ENCODE peak calls at places on chromosomes 5 and 9, in five cellular contexts. M, J, I, G and K are unnamed samples.

GRCh38 chr9:2787065-2787464 is 56.8 kb downstream of the PUM3 start:
- DNase-seq in M (no peak), J (no peak), I (no peak), G (no peak), K (no peak)

GRCh38 chr5:64506567-64507321 is 929 bp downstream of the RGS7BP start:
- DNase-seq in M (no peak), J (peak), I (no peak), G (no peak), K (no peak)

GRCh38 chr5:179623001-179623905 is at the start of gene HNRNPH1:
- DNase-seq in M (peak), J (peak), I (peak), G (peak), K (peak)

GRCh38 chr9:106479679-106480078 is 383.3 kb upstream of the ZNF462 start:
- DNase-seq in M (no peak), J (no peak), I (no peak), G (no peak), K (no peak)

GRCh38 chr9:134360897-134361296 is 34.6 kb downstream of the RXRA start:
- DNase-seq in M (no peak), J (no peak), I (no peak), G (no peak), K (peak)

GRCh38 chr9:122382901-122383850 is 12.4 kb downstream of the PTGS1 start:
- DNase-seq in M (no peak), J (no peak), I (no peak), G (no peak), K (no peak)

GRCh38 chr9:78932849-78933627 is 636.1 kb downstream of the PSAT1 start:
- DNase-seq in M (no peak), J (no peak), I (no peak), G (no peak), K (no peak)

GRCh38 chr9:18490591-18491370 is 16.8 kb downstream of the ADAMTSL1 start:
- DNase-seq in M (no peak), J (no peak), I (no peak), G (no peak), K (no peak)

GRCh38 chr5:137039939-137040515 is 459.1 kb downstream of the SPOCK1 start:
- DNase-seq in M (no peak), J (no peak), I (no peak), G (no peak), K (no peak)

GRCh38 chr5:78791416-78792100 is 143.0 kb upstream of the LHFPL2 start:
- DNase-seq in M (no peak), J (no peak), I (no peak), G (no peak), K (no peak)

GRCh38 chr9:8456327-8456726 is 656.7 kb upstream of the DMAC1 start:
- DNase-seq in M (no peak), J (no peak), I (no peak), G (no peak), K (no peak)

GRCh38 chr5:126267435-126267834 is 155.8 kb upstream of the GRAMD2B start:
- DNase-seq in M (no peak), J (no peak), I (no peak), G (no peak), K (no peak)

GRCh38 chr9:78605029-78605930 is 308.4 kb downstream of the PSAT1 start:
- DNase-seq in M (no peak), J (no peak), I (no peak), G (no peak), K (no peak)

GRCh38 chr9:114643906-114644305 is 13.7 kb downstream of the TEX53 start:
- DNase-seq in M (no peak), J (no peak), I (no peak), G (no peak), K (no peak)

GRCh38 chr5:134576386-134577021 is 51.0 kb downstream of the JADE2 start:
- DNase-seq in M (no peak), J (no peak), I (no peak), G (no peak), K (no peak)

GRCh38 chr9:40935336-40935735 is 193.1 kb downstream of the FOXD4L6 start:
- DNase-seq in M (no peak), J (no peak), I (no peak), G (no peak), K (no peak)